ENCODE peak calls at places on chromosome 21, in six cellular contexts. One of them, this sample, is unnamed.

GRCh38 chr21:32794643-32795042 is 23.1 kb upstream of the PAXBP1 start:
- DNase-seq in IMR-90: no peak
- DNase-seq in uterus: no peak
- DNase-seq in skeletal muscle cell: no peak
- DNase-seq in tibial artery: no peak
- DNase-seq in BJ: no peak
- DNase-seq in this sample: no peak

GRCh38 chr21:14603202-14603601 is 57.1 kb upstream of the SAMSN1 start:
- DNase-seq in IMR-90: peak; percentile 13
- DNase-seq in uterus: no peak
- DNase-seq in skeletal muscle cell: peak; percentile 44
- DNase-seq in tibial artery: no peak
- DNase-seq in BJ: no peak
- DNase-seq in this sample: no peak

GRCh38 chr21:34526618-34527290 is 14.7 kb upstream of the KCNE1 start:
- DNase-seq in IMR-90: peak; percentile 100
- DNase-seq in uterus: peak; percentile 77
- DNase-seq in skeletal muscle cell: peak; percentile 100
- DNase-seq in tibial artery: peak; percentile 83
- DNase-seq in BJ: peak; percentile 100
- DNase-seq in this sample: peak; percentile 88

GRCh38 chr21:38945536-38946245 is 140.0 kb downstream of the ETS2 start:
- DNase-seq in IMR-90: peak; percentile 58
- DNase-seq in uterus: no peak
- DNase-seq in skeletal muscle cell: no peak
- DNase-seq in tibial artery: no peak
- DNase-seq in BJ: no peak
- DNase-seq in this sample: no peak

GRCh38 chr21:16473965-16474364 is 744.2 kb downstream of the USP25 start:
- DNase-seq in IMR-90: peak; percentile 12
- DNase-seq in uterus: no peak
- DNase-seq in skeletal muscle cell: no peak
- DNase-seq in tibial artery: no peak
- DNase-seq in BJ: no peak
- DNase-seq in this sample: no peak

GRCh38 chr21:16211339-16212303 is 481.8 kb downstream of the USP25 start:
- DNase-seq in IMR-90: peak; percentile 1
- DNase-seq in uterus: no peak
- DNase-seq in skeletal muscle cell: no peak
- DNase-seq in tibial artery: no peak
- DNase-seq in BJ: no peak
- DNase-seq in this sample: no peak

GRCh38 chr21:32455548-32455947 is 43.0 kb downstream of the EVA1C start:
- DNase-seq in IMR-90: no peak
- DNase-seq in uterus: no peak
- DNase-seq in skeletal muscle cell: no peak
- DNase-seq in tibial artery: no peak
- DNase-seq in BJ: no peak
- DNase-seq in this sample: no peak

GRCh38 chr21:34673006-34673405 is 4.2 kb downstream of the CLIC6 start:
- DNase-seq in IMR-90: no peak
- DNase-seq in uterus: no peak
- DNase-seq in skeletal muscle cell: no peak
- DNase-seq in tibial artery: no peak
- DNase-seq in BJ: no peak
- DNase-seq in this sample: no peak

GRCh38 chr21:14877581-14878228 is 187.1 kb downstream of the NRIP1 start:
- DNase-seq in IMR-90: peak; percentile 49
- DNase-seq in uterus: no peak
- DNase-seq in skeletal muscle cell: no peak
- DNase-seq in tibial artery: no peak
- DNase-seq in BJ: no peak
- DNase-seq in this sample: no peak

GRCh38 chr21:16579538-16579937 is 849.8 kb downstream of the USP25 start:
- DNase-seq in IMR-90: peak; percentile 53
- DNase-seq in uterus: no peak
- DNase-seq in skeletal muscle cell: no peak
- DNase-seq in tibial artery: no peak
- DNase-seq in BJ: no peak
- DNase-seq in this sample: no peak

GRCh38 chr21:41611966-41612606 is 104.1 kb upstream of the TMPRSS2 start:
- DNase-seq in IMR-90: peak; percentile 15
- DNase-seq in uterus: no peak
- DNase-seq in skeletal muscle cell: no peak
- DNase-seq in tibial artery: no peak
- DNase-seq in BJ: no peak
- DNase-seq in this sample: no peak
- H3K4me3 ChIP-seq in IMR-90: no peak overlapping the region
- H3K4me3 ChIP-seq in uterus: no peak overlapping the region
- H3K4me3 ChIP-seq in skeletal muscle cell: no peak overlapping the region
- H3K4me3 ChIP-seq in tibial artery: no peak overlapping the region
- H3K4me3 ChIP-seq in BJ: no peak overlapping the region
- H3K4me3 ChIP-seq in this sample: no peak overlapping the region

GRCh38 chr21:18877932-18878331 is 474.3 kb upstream of the TMPRSS15 start:
- DNase-seq in IMR-90: no peak
- DNase-seq in uterus: no peak
- DNase-seq in skeletal muscle cell: peak; percentile 0
- DNase-seq in tibial artery: no peak
- DNase-seq in BJ: no peak
- DNase-seq in this sample: no peak
- H3K4me3 ChIP-seq in IMR-90: no peak overlapping the region
- H3K4me3 ChIP-seq in uterus: no peak overlapping the region
- H3K4me3 ChIP-seq in skeletal muscle cell: no peak overlapping the region
- H3K4me3 ChIP-seq in tibial artery: no peak overlapping the region
- H3K4me3 ChIP-seq in BJ: no peak overlapping the region
- H3K4me3 ChIP-seq in this sample: no peak overlapping the region

DNA sequence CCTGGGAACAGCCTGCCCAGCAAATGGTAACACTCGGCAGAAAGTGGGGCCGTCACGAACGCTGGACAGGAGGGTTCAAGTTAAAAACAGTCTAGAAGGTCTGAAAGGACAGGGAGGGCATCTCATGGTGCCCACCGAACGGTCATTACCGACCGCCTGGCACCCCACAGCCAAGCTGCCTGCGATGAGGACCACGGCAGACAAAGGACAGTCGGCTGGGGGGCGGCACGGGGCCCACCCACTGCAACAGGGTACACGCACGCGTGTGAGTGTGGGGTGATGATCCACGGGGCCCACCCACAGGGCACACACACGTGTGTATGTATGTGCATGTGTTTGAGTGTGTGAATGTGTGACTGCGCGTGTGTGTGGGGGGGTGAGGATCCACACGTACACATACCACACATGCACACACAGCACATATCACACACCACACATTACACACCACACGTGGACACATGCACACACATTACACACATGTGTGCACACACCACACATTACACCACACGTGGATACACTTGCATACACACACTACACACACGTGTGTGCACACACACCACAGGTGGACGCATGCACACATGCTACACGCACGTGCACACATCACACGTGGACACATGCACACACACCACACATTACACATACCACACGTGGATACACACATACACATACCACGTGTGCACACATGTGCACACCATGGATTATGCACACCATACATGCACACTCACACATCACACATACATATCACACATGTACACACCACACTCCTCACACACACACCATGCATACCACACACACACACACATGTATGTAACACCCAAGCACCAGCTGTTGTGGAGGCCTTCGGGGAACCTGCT is 63.2 kb downstream of the SLC19A1 start:
- DNase-seq in IMR-90: no peak
- DNase-seq in uterus: no peak
- DNase-seq in skeletal muscle cell: no peak
- DNase-seq in tibial artery: no peak
- DNase-seq in BJ: no peak
- DNase-seq in this sample: no peak
- H3K4me3 ChIP-seq in IMR-90: no peak overlapping the region
- H3K4me3 ChIP-seq in uterus: no peak overlapping the region
- H3K4me3 ChIP-seq in skeletal muscle cell: no peak overlapping the region
- H3K4me3 ChIP-seq in tibial artery: no peak overlapping the region
- H3K4me3 ChIP-seq in BJ: no peak overlapping the region
- H3K4me3 ChIP-seq in this sample: peak overlapping the region; percentile 42

DNA sequence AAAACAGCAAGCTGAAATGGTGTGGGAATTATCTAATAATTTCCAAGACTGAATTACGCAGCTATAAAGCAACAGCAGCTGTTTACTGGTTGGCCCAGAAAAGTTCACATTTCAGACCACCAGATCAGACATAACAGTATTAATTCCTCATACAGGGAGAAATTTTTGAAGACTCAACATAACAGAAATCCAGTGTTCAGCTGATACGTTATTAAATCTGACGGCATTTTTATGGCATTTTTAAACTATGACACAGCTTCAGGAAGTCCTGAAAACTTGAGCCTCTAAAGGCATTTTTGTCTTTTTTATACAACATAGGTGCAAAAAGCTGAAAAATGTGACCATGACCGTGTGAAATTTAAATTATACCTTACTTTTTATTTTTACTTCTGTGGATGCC is 91.2 kb downstream of the APP start:
- DNase-seq in IMR-90: peak; percentile 65
- DNase-seq in uterus: no peak
- DNase-seq in skeletal muscle cell: no peak
- DNase-seq in tibial artery: no peak
- DNase-seq in BJ: no peak
- DNase-seq in this sample: no peak
- H3K4me3 ChIP-seq in IMR-90: no peak overlapping the region
- H3K4me3 ChIP-seq in uterus: no peak overlapping the region
- H3K4me3 ChIP-seq in skeletal muscle cell: no peak overlapping the region
- H3K4me3 ChIP-seq in tibial artery: no peak overlapping the region
- H3K4me3 ChIP-seq in BJ: no peak overlapping the region
- H3K4me3 ChIP-seq in this sample: no peak overlapping the region

DNA sequence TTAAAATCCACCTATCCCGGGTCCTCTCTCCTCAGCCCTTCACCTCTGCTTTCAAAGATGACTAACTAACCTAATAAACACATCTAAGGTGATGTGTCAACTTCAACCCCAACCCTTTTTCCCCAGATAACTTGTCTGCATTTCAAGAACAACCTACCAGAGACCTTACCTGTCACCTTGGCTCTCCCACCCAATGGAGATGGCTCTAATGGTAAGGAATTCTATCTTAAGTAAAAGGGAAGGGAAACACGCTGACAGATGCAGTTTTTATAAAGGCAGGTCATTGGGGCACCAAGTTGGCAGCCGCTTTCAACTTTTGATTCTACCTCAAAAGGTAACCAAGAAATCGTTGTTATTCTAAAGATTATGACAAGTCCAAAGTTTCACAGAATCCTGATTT is 37.6 kb downstream of the MRPL39 start:
- DNase-seq in IMR-90: no peak
- DNase-seq in uterus: no peak
- DNase-seq in skeletal muscle cell: no peak
- DNase-seq in tibial artery: no peak
- DNase-seq in BJ: no peak
- DNase-seq in this sample: no peak
- H3K4me3 ChIP-seq in IMR-90: no peak overlapping the region
- H3K4me3 ChIP-seq in uterus: no peak overlapping the region
- H3K4me3 ChIP-seq in skeletal muscle cell: no peak overlapping the region
- H3K4me3 ChIP-seq in tibial artery: no peak overlapping the region
- H3K4me3 ChIP-seq in BJ: no peak overlapping the region
- H3K4me3 ChIP-seq in this sample: no peak overlapping the region